ENCODE peak calls at places on chromosomes 12 and 14, in seven cellular contexts. N is stomach, F is H1, L is uterus, M is testis, Q is GM23248, U is thoracic aorta. D is an unnamed sample.
A peak's percentile ranks its signal among the peaks of the same experiment; 100 is the strongest.

GRCh38 chr12:79155703-79156102 is 291.1 kb downstream of the SYT1 start:
- DNase-seq in Q (peak; percentile 37), M (no peak), F (no peak), U (no peak), L (no peak), N (no peak), D (no peak)

GRCh38 chr14:106058342-106058741 is 532.0 kb downstream of the TMEM121 start:
- DNase-seq in F (no peak), L (no peak), U (no peak), N (no peak), Q (no peak), M (no peak), D (no peak)

GRCh38 chr14:47921133-47921532 is 245.7 kb upstream of the MDGA2 start:
- DNase-seq in F (no peak), M (no peak), N (no peak), Q (no peak), L (no peak), U (no peak), D (no peak)

GRCh38 chr14:69226178-69226577 is 33.8 kb upstream of the GALNT16 start:
- DNase-seq in L (no peak), M (peak; percentile 23), U (no peak), F (no peak), N (no peak), Q (no peak), D (no peak)

GRCh38 chr12:91222746-91223145 is 40.1 kb upstream of the DCN start:
- DNase-seq in F (no peak), U (no peak), N (no peak), L (no peak), M (no peak), Q (peak; percentile 84), D (no peak)

GRCh38 chr12:10184261-10184843 is 5.5 kb downstream of the TMEM52B start:
- DNase-seq in U (no peak), M (no peak), Q (peak; percentile 77), L (no peak), F (no peak), N (no peak), D (no peak)

GRCh38 chr14:79278798-79279644 is 932.3 kb downstream of the DIO2 start:
- DNase-seq in L (peak; percentile 81), Q (peak; percentile 78), U (peak; percentile 45), M (peak; percentile 77), F (peak; percentile 88), N (peak; percentile 84), D (peak; percentile 87)

GRCh38 chr14:31934767-31935266 is 142.3 kb upstream of the ARHGAP5 start:
- DNase-seq in M (peak; percentile 72), N (no peak), Q (peak; percentile 67), U (no peak), F (no peak), L (no peak), D (no peak)

GRCh38 chr12:106304001-106304421 is 1.5 kb downstream of the TCP11L2 start:
- DNase-seq in U (no peak), N (no peak), L (peak; percentile 24), M (no peak), F (no peak), Q (peak; percentile 62), D (no peak)

DNA sequence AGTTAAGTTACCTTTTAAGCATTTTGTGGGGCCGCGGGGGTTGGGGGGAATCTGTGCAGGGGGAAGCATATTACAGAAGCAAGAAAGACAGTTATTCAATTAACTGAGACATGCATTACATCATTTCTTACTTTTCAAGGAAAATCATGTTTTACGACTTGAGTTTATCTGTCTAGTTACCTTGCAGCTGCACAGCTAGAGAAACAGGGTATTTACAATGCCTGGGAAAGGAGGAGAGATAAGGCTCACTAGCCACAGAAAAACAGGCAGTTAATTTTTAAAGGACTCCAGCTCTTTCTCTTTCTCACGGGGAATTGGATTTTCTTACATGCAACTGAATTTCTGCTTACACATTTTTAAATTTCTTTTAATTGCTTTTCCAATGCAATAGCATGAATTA is 22.2 kb downstream of the FCF1 start:
- DNase-seq in L (no peak), N (no peak), F (no peak), U (no peak), Q (no peak), M (no peak), D (no peak)
- H3K36me3 ChIP-seq in L (no peaks in the 10 kb centered on the region), N (peaks cover 82% of the 10 kb centered on the region), F (peaks cover 4% of the 10 kb centered on the region), U (peaks cover 25% of the 10 kb centered on the region), Q (peaks cover 41% of the 10 kb centered on the region), M (no peaks in the 10 kb centered on the region), D (peaks cover 85% of the 10 kb centered on the region)

GRCh38 chr12:49223122-49223521 is 34.2 kb upstream of the TUBA1A start:
- DNase-seq in U (no peak), N (no peak), M (no peak), Q (no peak), F (no peak), L (no peak), D (no peak)

GRCh38 chr12:49225551-49226166 is 36.8 kb upstream of the TUBA1A start:
- DNase-seq in M (no peak), Q (peak; percentile 14), L (no peak), U (no peak), F (no peak), N (no peak), D (no peak)

GRCh38 chr12:49220972-49221371 is 32.1 kb upstream of the TUBA1A start:
- DNase-seq in L (no peak), N (no peak), Q (no peak), M (no peak), U (no peak), F (no peak), D (no peak)

GRCh38 chr12:49227701-49228100 is 37.2 kb upstream of the TUBA1C start:
- DNase-seq in N (no peak), F (no peak), U (no peak), Q (no peak), L (no peak), M (no peak), D (peak; percentile 23)

DNA sequence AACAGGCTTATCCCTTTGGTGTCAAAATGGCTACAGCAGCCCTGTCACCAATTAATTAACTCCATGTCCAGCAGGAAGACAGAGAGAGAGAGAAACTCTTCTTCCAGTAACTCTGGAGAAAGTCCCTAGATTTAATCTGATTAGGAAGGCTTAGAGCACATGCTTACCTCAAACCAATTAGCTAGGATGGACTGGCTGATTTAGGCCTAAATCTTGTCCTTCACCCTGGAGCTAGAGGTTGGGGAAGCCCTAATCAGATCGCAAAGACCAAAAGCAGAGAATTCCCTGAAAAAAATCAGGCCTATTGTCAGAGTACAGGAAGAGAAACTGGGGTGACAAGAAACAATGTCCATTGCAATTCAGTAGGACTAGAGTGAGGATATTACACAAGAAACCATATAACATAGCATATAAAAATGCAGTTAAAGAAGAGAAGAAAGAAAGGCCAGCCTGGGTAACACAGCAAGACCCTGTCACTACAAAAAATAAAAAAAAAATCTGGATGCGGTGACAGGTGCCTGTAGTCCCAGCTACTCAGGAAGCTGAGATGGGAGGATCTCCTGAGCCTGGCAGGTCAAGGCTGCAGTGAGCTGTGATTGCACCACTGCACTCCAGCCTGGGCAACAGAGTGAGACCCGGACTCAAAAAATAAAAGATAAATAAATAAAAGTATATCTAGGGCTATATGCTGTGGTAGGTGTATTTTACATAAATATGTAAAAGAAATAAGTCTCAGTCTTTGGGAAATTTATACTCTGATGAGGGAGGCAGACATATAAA is 34.9 kb upstream of the TUBA1A start:
- DNase-seq in L (no peak), Q (no peak), N (no peak), U (no peak), M (no peak), F (no peak), D (no peak)
- H3K27ac ChIP-seq in L (peak overlapping the region; percentile 79), Q (peak overlapping the region; percentile 61), N (no peak overlapping the region), U (no peak overlapping the region), M (no peak overlapping the region), F (no peak overlapping the region), D (no peak overlapping the region)

DNA sequence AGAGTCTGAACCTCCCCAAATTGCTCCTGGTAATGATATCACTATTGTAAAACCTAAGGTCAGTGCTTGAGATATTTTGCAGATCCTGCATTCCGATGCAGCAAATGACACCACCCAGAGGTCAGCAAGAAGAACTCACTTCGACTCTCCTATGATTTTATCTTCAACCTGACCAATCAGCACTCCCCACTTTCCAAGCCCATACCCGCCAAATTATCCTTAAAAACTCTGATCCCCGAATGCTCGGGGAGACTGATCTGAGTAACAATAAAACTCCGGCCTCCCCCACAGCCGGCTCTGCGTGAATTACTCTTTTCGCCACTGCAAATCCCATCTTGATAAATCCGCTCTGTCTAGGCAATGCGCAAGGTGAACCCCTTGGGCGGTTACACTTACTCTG is 1.2 kb downstream of the NPC2 start:
- DNase-seq in Q (peak; percentile 64), U (no peak), N (no peak), F (no peak), M (peak; percentile 33), L (no peak), D (peak; percentile 23)
- H3K4me3 ChIP-seq in Q (peak overlapping the region; percentile 88), U (peak overlapping the region; percentile 90), N (peak overlapping the region; percentile 81), F (peak overlapping the region; percentile 79), M (peak overlapping the region; percentile 78), L (peak overlapping the region; percentile 92), D (peak overlapping the region; percentile 83)

GRCh38 chr12:120130011-120130410 is 13.5 kb upstream of the RAB35 start:
- DNase-seq in L (no peak), U (no peak), M (no peak), Q (no peak), N (no peak), F (no peak), D (no peak)
- H3K36me3 ChIP-seq in L (no peaks in the 10 kb centered on the region), U (peaks cover 61% of the 10 kb centered on the region), M (no peaks in the 10 kb centered on the region), Q (peaks cover 54% of the 10 kb centered on the region), N (peaks cover 100% of the 10 kb centered on the region), F (peaks cover 67% of the 10 kb centered on the region), D (peaks cover 77% of the 10 kb centered on the region)

GRCh38 chr12:132255642-132256041 is 73.7 kb downstream of the GALNT9 start:
- DNase-seq in Q (no peak), M (no peak), N (no peak), F (no peak), U (no peak), L (no peak), D (no peak)

GRCh38 chr12:132251310-132251709 is 78.1 kb downstream of the GALNT9 start:
- DNase-seq in U (no peak), F (no peak), N (no peak), L (no peak), M (no peak), Q (no peak), D (no peak)

GRCh38 chr12:132251741-132252490 is 77.5 kb downstream of the GALNT9 start:
- DNase-seq in L (no peak), Q (no peak), F (no peak), U (no peak), N (no peak), M (no peak), D (no peak)

GRCh38 chr12:132256646-132257045 is 72.7 kb downstream of the GALNT9 start:
- DNase-seq in L (no peak), U (no peak), F (no peak), N (no peak), Q (no peak), M (no peak), D (no peak)

GRCh38 chr12:132253698-132254480 is 75.5 kb downstream of the GALNT9 start:
- DNase-seq in N (no peak), Q (no peak), L (no peak), F (no peak), M (no peak), U (no peak), D (no peak)
- H3K27ac ChIP-seq in N (no peak overlapping the region), Q (no peak overlapping the region), L (no peak overlapping the region), F (no peak overlapping the region), M (no peak overlapping the region), U (no peak overlapping the region), D (no peak overlapping the region)

DNA sequence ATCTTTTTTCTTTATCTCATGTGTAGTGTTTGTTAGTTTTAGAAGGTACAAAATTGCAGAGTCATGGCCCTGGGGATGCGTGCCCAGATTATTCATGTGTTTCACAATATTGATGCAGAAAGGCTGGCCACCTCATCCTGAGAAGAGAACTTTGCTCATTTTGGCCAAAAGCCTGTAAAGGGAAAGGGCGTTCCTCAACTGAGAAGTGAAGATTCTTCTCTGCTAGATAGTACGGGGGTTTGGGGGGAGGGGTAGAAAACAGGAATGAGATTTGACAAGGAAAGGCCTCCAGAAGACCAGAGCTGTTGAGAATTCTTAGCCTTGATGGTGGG is 1.7 kb downstream of the MGST1 start:
- DNase-seq in N (peak; percentile 73), M (peak; percentile 20), U (no peak), Q (peak; percentile 98), L (peak; percentile 69), F (no peak), D (peak; percentile 82)
- H3K4me3 ChIP-seq in N (peak overlapping the region; percentile 43), M (no peak overlapping the region), U (peak overlapping the region; percentile 74), Q (peak overlapping the region; percentile 86), L (no peak overlapping the region), F (peak overlapping the region; percentile 88), D (no peak overlapping the region)

D was measured in tibial artery.